ENCODE peak calls at places on chromosome 1, in seven cellular contexts. One of them, this sample, is unnamed.

GRCh38 chr1:27026621-27027574 is 14.2 kb upstream of the TENT5B start:
- DNase-seq in thoracic aorta: peak
- DNase-seq in stimulated activated CD8-positive, alpha-beta memory T cell treated with anti-CD3 and anti-CD28 coated beads, Interleukin-12 subunit alpha, Interleukin-12 subunit beta, amount 100 ng/mL, for 1 hour: no peak
- DNase-seq in ELR: peak
- DNase-seq in NCI-H2081: peak
- DNase-seq in choroid plexus epithelial cell: peak
- DNase-seq in left ventricle myocardium superior: peak
- DNase-seq in this sample: no peak

GRCh38 chr1:66576645-66577044 is 42.7 kb downstream of the SGIP1 start:
- DNase-seq in thoracic aorta: no peak
- DNase-seq in stimulated activated CD8-positive, alpha-beta memory T cell treated with anti-CD3 and anti-CD28 coated beads, Interleukin-12 subunit alpha, Interleukin-12 subunit beta, amount 100 ng/mL, for 1 hour: no peak
- DNase-seq in ELR: peak
- DNase-seq in NCI-H2081: no peak
- DNase-seq in choroid plexus epithelial cell: peak
- DNase-seq in left ventricle myocardium superior: no peak
- DNase-seq in this sample: no peak

GRCh38 chr1:165666152-165666551 is 32.2 kb downstream of the ALDH9A1 start:
- DNase-seq in thoracic aorta: no peak
- DNase-seq in stimulated activated CD8-positive, alpha-beta memory T cell treated with anti-CD3 and anti-CD28 coated beads, Interleukin-12 subunit alpha, Interleukin-12 subunit beta, amount 100 ng/mL, for 1 hour: no peak
- DNase-seq in ELR: no peak
- DNase-seq in NCI-H2081: no peak
- DNase-seq in choroid plexus epithelial cell: peak
- DNase-seq in left ventricle myocardium superior: no peak
- DNase-seq in this sample: no peak

GRCh38 chr1:2135425-2135824 is 59.1 kb downstream of the FAAP20 start:
- DNase-seq in thoracic aorta: no peak
- DNase-seq in stimulated activated CD8-positive, alpha-beta memory T cell treated with anti-CD3 and anti-CD28 coated beads, Interleukin-12 subunit alpha, Interleukin-12 subunit beta, amount 100 ng/mL, for 1 hour: no peak
- DNase-seq in ELR: peak
- DNase-seq in NCI-H2081: no peak
- DNase-seq in choroid plexus epithelial cell: peak
- DNase-seq in left ventricle myocardium superior: peak
- DNase-seq in this sample: peak

GRCh38 chr1:176733661-176734060 is 270.7 kb downstream of the PAPPA2 start:
- DNase-seq in thoracic aorta: no peak
- DNase-seq in stimulated activated CD8-positive, alpha-beta memory T cell treated with anti-CD3 and anti-CD28 coated beads, Interleukin-12 subunit alpha, Interleukin-12 subunit beta, amount 100 ng/mL, for 1 hour: no peak
- DNase-seq in ELR: no peak
- DNase-seq in NCI-H2081: no peak
- DNase-seq in choroid plexus epithelial cell: no peak
- DNase-seq in left ventricle myocardium superior: no peak
- DNase-seq in this sample: no peak

GRCh38 chr1:3892748-3893147 is 7.3 kb downstream of the C1orf174 start:
- DNase-seq in thoracic aorta: no peak
- DNase-seq in stimulated activated CD8-positive, alpha-beta memory T cell treated with anti-CD3 and anti-CD28 coated beads, Interleukin-12 subunit alpha, Interleukin-12 subunit beta, amount 100 ng/mL, for 1 hour: no peak
- DNase-seq in ELR: no peak
- DNase-seq in NCI-H2081: no peak
- DNase-seq in choroid plexus epithelial cell: no peak
- DNase-seq in left ventricle myocardium superior: peak
- DNase-seq in this sample: no peak

GRCh38 chr1:180881806-180882509 is 30.7 kb upstream of the KIAA1614 start:
- DNase-seq in thoracic aorta: no peak
- DNase-seq in stimulated activated CD8-positive, alpha-beta memory T cell treated with anti-CD3 and anti-CD28 coated beads, Interleukin-12 subunit alpha, Interleukin-12 subunit beta, amount 100 ng/mL, for 1 hour: no peak
- DNase-seq in ELR: peak
- DNase-seq in NCI-H2081: peak
- DNase-seq in choroid plexus epithelial cell: peak
- DNase-seq in left ventricle myocardium superior: no peak
- DNase-seq in this sample: peak

GRCh38 chr1:37732111-37732780 is 32.7 kb downstream of the EPHA10 start:
- DNase-seq in thoracic aorta: no peak
- DNase-seq in stimulated activated CD8-positive, alpha-beta memory T cell treated with anti-CD3 and anti-CD28 coated beads, Interleukin-12 subunit alpha, Interleukin-12 subunit beta, amount 100 ng/mL, for 1 hour: no peak
- DNase-seq in ELR: no peak
- DNase-seq in NCI-H2081: no peak
- DNase-seq in choroid plexus epithelial cell: no peak
- DNase-seq in left ventricle myocardium superior: no peak
- DNase-seq in this sample: no peak

GRCh38 chr1:229363723-229364122 is 20.9 kb upstream of the CCSAP start:
- DNase-seq in thoracic aorta: no peak
- DNase-seq in stimulated activated CD8-positive, alpha-beta memory T cell treated with anti-CD3 and anti-CD28 coated beads, Interleukin-12 subunit alpha, Interleukin-12 subunit beta, amount 100 ng/mL, for 1 hour: no peak
- DNase-seq in ELR: no peak
- DNase-seq in NCI-H2081: no peak
- DNase-seq in choroid plexus epithelial cell: peak
- DNase-seq in left ventricle myocardium superior: no peak
- DNase-seq in this sample: no peak

GRCh38 chr1:87136607-87137341 is 191.9 kb upstream of the LMO4 start:
- DNase-seq in thoracic aorta: no peak
- DNase-seq in stimulated activated CD8-positive, alpha-beta memory T cell treated with anti-CD3 and anti-CD28 coated beads, Interleukin-12 subunit alpha, Interleukin-12 subunit beta, amount 100 ng/mL, for 1 hour: no peak
- DNase-seq in ELR: no peak
- DNase-seq in NCI-H2081: no peak
- DNase-seq in choroid plexus epithelial cell: no peak
- DNase-seq in left ventricle myocardium superior: no peak
- DNase-seq in this sample: no peak

GRCh38 chr1:211892577-211892976 is 62.0 kb upstream of the LPGAT1 start:
- DNase-seq in thoracic aorta: no peak
- DNase-seq in stimulated activated CD8-positive, alpha-beta memory T cell treated with anti-CD3 and anti-CD28 coated beads, Interleukin-12 subunit alpha, Interleukin-12 subunit beta, amount 100 ng/mL, for 1 hour: no peak
- DNase-seq in ELR: no peak
- DNase-seq in NCI-H2081: no peak
- DNase-seq in choroid plexus epithelial cell: no peak
- DNase-seq in left ventricle myocardium superior: no peak
- DNase-seq in this sample: no peak

GRCh38 chr1:232328496-232329102 is 301.3 kb downstream of the SIPA1L2 start:
- DNase-seq in thoracic aorta: no peak
- DNase-seq in stimulated activated CD8-positive, alpha-beta memory T cell treated with anti-CD3 and anti-CD28 coated beads, Interleukin-12 subunit alpha, Interleukin-12 subunit beta, amount 100 ng/mL, for 1 hour: no peak
- DNase-seq in ELR: no peak
- DNase-seq in NCI-H2081: no peak
- DNase-seq in choroid plexus epithelial cell: peak
- DNase-seq in left ventricle myocardium superior: no peak
- DNase-seq in this sample: no peak

GRCh38 chr1:200279810-200280411 is 129.9 kb downstream of the ZNF281 start:
- DNase-seq in thoracic aorta: no peak
- DNase-seq in stimulated activated CD8-positive, alpha-beta memory T cell treated with anti-CD3 and anti-CD28 coated beads, Interleukin-12 subunit alpha, Interleukin-12 subunit beta, amount 100 ng/mL, for 1 hour: no peak
- DNase-seq in ELR: peak
- DNase-seq in NCI-H2081: peak
- DNase-seq in choroid plexus epithelial cell: peak
- DNase-seq in left ventricle myocardium superior: no peak
- DNase-seq in this sample: peak